ENCODE peak calls at places on chromosomes 4 and X, in four cellular contexts. One of them, this sample, is unnamed.

GRCh38 chrX:14801136-14801535 is 71.7 kb downstream of the FANCB start:
- DNase-seq in GM12878: no peak
- DNase-seq in HepG2: no peak
- DNase-seq in H1: no peak
- DNase-seq in this sample: no peak

GRCh38 chrX:109848451-109849050 is 115.5 kb upstream of the ACSL4 start:
- DNase-seq in GM12878: no peak
- DNase-seq in HepG2: peak
- DNase-seq in H1: no peak
- DNase-seq in this sample: peak

GRCh38 chr4:141810038-141810701 is 173.8 kb downstream of the IL15 start:
- DNase-seq in GM12878: no peak
- DNase-seq in HepG2: no peak
- DNase-seq in H1: no peak
- DNase-seq in this sample: no peak

GRCh38 chr4:145179201-145179860 is 1.1 kb downstream of the OTUD4 start:
- DNase-seq in GM12878: peak
- DNase-seq in HepG2: peak
- DNase-seq in H1: peak
- DNase-seq in this sample: peak

GRCh38 chr4:39636786-39637185 is 1.9 kb downstream of the SMIM14 start:
- DNase-seq in GM12878: no peak
- DNase-seq in HepG2: no peak
- DNase-seq in H1: no peak
- DNase-seq in this sample: no peak

GRCh38 chrX:30735839-30736238 is 82.6 kb downstream of the GK start:
- DNase-seq in GM12878: peak
- DNase-seq in HepG2: peak
- DNase-seq in H1: peak
- DNase-seq in this sample: peak

GRCh38 chrX:9434151-9434550 is 30.7 kb upstream of the TBL1X start:
- DNase-seq in GM12878: no peak
- DNase-seq in HepG2: no peak
- DNase-seq in H1: no peak
- DNase-seq in this sample: no peak

GRCh38 chr4:476501-476900 is 22.5 kb downstream of the ZNF721 start:
- DNase-seq in GM12878: no peak
- DNase-seq in HepG2: no peak
- DNase-seq in H1: no peak
- DNase-seq in this sample: no peak

GRCh38 chr4:84325625-84326024 is 173.5 kb downstream of the NKX6-1 start:
- DNase-seq in GM12878: no peak
- DNase-seq in HepG2: no peak
- DNase-seq in H1: no peak
- DNase-seq in this sample: no peak

GRCh38 chr4:185993328-185993973 is 75.5 kb upstream of the TLR3 start:
- DNase-seq in GM12878: no peak
- DNase-seq in HepG2: no peak
- DNase-seq in H1: no peak
- DNase-seq in this sample: no peak

GRCh38 chrX:100990139-100990538 is 20.6 kb downstream of the ARL13A start:
- DNase-seq in GM12878: no peak
- DNase-seq in HepG2: no peak
- DNase-seq in H1: no peak
- DNase-seq in this sample: no peak

GRCh38 chr4:76426272-76426671 is 5.3 kb upstream of the CCDC158 start:
- DNase-seq in GM12878: no peak
- DNase-seq in HepG2: no peak
- DNase-seq in H1: no peak
- DNase-seq in this sample: no peak

GRCh38 chr4:76420311-76420710 is 630 bp downstream of the CCDC158 start:
- DNase-seq in GM12878: no peak
- DNase-seq in HepG2: no peak
- DNase-seq in H1: no peak
- DNase-seq in this sample: no peak

GRCh38 chr4:76420901-76421581 is at the start of gene CCDC158:
- DNase-seq in GM12878: no peak
- DNase-seq in HepG2: no peak
- DNase-seq in H1: no peak
- DNase-seq in this sample: no peak
- TF ChIP-seq CBX5 in GM12878: no peak
- TF ChIP-seq CBX5 in HepG2: no peak
- TF ChIP-seq CBX5 in H1: no peak
- TF ChIP-seq CBX5 in this sample: no peak

GRCh38 chr4:156158747-156159146 is 205.1 kb upstream of the CTSO start:
- DNase-seq in GM12878: no peak
- DNase-seq in HepG2: no peak
- DNase-seq in H1: no peak
- DNase-seq in this sample: no peak
- TF ChIP-seq CTCF in GM12878: no peak
- TF ChIP-seq CTCF in HepG2: no peak
- TF ChIP-seq CTCF in H1: no peak
- TF ChIP-seq CTCF in this sample: no peak

DNA sequence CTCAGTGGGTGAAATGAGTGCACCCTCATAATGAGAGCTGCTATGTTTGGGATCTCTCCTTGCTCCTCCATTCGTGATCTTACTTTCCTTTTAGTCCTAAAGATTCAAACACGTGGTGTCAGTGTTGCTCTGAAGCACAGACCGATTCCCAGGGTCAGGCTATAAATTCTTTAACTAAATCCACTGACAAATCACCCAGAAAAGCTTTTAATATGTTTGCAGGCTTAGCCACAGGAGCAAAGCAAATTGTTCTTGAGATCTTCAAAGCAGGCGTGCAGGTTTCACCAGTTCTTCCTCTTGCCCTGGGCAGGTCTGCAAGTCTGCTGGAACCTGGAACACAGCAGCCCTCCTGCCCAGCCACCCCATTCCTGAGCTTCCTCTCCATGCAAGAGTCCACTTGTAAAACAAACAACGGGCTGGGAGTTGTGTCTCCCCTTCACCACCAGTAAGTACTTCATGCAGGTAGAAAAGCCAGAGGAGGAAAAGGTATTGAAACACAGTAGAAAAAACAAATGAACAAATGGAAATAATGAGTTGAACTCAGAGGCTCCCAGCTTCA is 70.1 kb upstream of the ENPP6 start:
- DNase-seq in GM12878: no peak
- DNase-seq in HepG2: peak
- DNase-seq in H1: no peak
- DNase-seq in this sample: no peak
- TF ChIP-seq CBX5 in GM12878: no peak
- TF ChIP-seq CBX5 in HepG2: no peak
- TF ChIP-seq CBX5 in H1: no peak
- TF ChIP-seq CBX5 in this sample: no peak

GRCh38 chr4:159102623-159103405 is at the start of gene RAPGEF2:
- DNase-seq in GM12878: peak
- DNase-seq in HepG2: peak
- DNase-seq in H1: peak
- DNase-seq in this sample: peak
- TF ChIP-seq CTCF in GM12878: no peak
- TF ChIP-seq CTCF in HepG2: peak
- TF ChIP-seq CTCF in H1: no peak
- TF ChIP-seq CTCF in this sample: peak

GRCh38 chrX:56782791-56783449 is 53.9 kb downstream of the NBDY start:
- DNase-seq in GM12878: no peak
- DNase-seq in HepG2: no peak
- DNase-seq in H1: no peak
- DNase-seq in this sample: no peak

GRCh38 chrX:56783450-56783831 is 54.4 kb downstream of the NBDY start:
- DNase-seq in GM12878: peak
- DNase-seq in HepG2: no peak
- DNase-seq in H1: no peak
- DNase-seq in this sample: peak

GRCh38 chrX:56783996-56784620 is 55.1 kb downstream of the NBDY start:
- DNase-seq in GM12878: no peak
- DNase-seq in HepG2: no peak
- DNase-seq in H1: no peak
- DNase-seq in this sample: no peak

GRCh38 chrX:56784666-56785065 is 55.6 kb downstream of the NBDY start:
- DNase-seq in GM12878: no peak
- DNase-seq in HepG2: no peak
- DNase-seq in H1: no peak
- DNase-seq in this sample: no peak

GRCh38 chrX:56782362-56782761 is 53.3 kb downstream of the NBDY start:
- DNase-seq in GM12878: no peak
- DNase-seq in HepG2: no peak
- DNase-seq in H1: no peak
- DNase-seq in this sample: no peak
- TF ChIP-seq CBX5 in GM12878: no peak
- TF ChIP-seq CBX5 in HepG2: no peak
- TF ChIP-seq CBX5 in H1: no peak
- TF ChIP-seq CBX5 in this sample: no peak

GRCh38 chr4:52234539-52235174 is 183.6 kb downstream of the SPATA18 start:
- DNase-seq in GM12878: no peak
- DNase-seq in HepG2: peak
- DNase-seq in H1: no peak
- DNase-seq in this sample: no peak
- TF ChIP-seq CTCF in GM12878: no peak
- TF ChIP-seq CTCF in HepG2: peak
- TF ChIP-seq CTCF in H1: peak
- TF ChIP-seq CTCF in this sample: peak

GRCh38 chrX:97835969-97836368 is 952.3 kb downstream of the RPA4 start:
- DNase-seq in GM12878: no peak
- DNase-seq in HepG2: no peak
- DNase-seq in H1: no peak
- DNase-seq in this sample: no peak
- TF ChIP-seq CBX5 in GM12878: no peak
- TF ChIP-seq CBX5 in HepG2: no peak
- TF ChIP-seq CBX5 in H1: no peak
- TF ChIP-seq CBX5 in this sample: no peak

This sample was measured in K562.